ENCODE peak calls at places on chromosomes 11 and 22, in six cellular contexts. N is left colon, Z is amniotic stem cell, X is aorta, G is lung microvascular endothelial cell, B is small intestine. A is an unnamed sample.

GRCh38 chr11:69683764-69684333 is 8.7 kb upstream of the LTO1 start:
- DNase-seq in Z (no peak), X (peak), B (peak), N (peak), G (no peak), A (no peak)

GRCh38 chr11:62556872-62557631 is 10.4 kb upstream of the AHNAK start:
- DNase-seq in N (peak), Z (no peak), B (peak), G (no peak), X (no peak), A (no peak)

GRCh38 chr22:40388231-40388630 is 17.8 kb downstream of the SGSM3 start:
- DNase-seq in N (no peak), G (no peak), B (no peak), Z (no peak), X (no peak), A (no peak)

GRCh38 chr11:114053406-114053805 is 6.1 kb upstream of the ZBTB16 start:
- DNase-seq in X (no peak), Z (no peak), N (no peak), B (no peak), G (no peak), A (no peak)

GRCh38 chr22:42343551-42344081 is 73.2 kb upstream of the TCF20 start:
- DNase-seq in G (no peak), N (no peak), B (no peak), X (no peak), Z (no peak), A (no peak)

GRCh38 chr11:128881221-128881620 is 9.9 kb upstream of the KCNJ5 start:
- DNase-seq in N (no peak), Z (no peak), X (no peak), B (no peak), G (no peak), A (no peak)

GRCh38 chr11:35038211-35038930 is 100.6 kb upstream of the CD44 start:
- DNase-seq in Z (no peak), B (no peak), N (no peak), X (no peak), G (no peak), A (no peak)

GRCh38 chr11:2790581-2790925 is 90.8 kb upstream of the KCNQ1OT1 start:
- DNase-seq in N (peak), X (peak), G (no peak), B (no peak), Z (no peak), A (no peak)

GRCh38 chr11:113087716-113088115 is 126.5 kb downstream of the NCAM1 start:
- DNase-seq in N (no peak), B (no peak), G (no peak), X (no peak), Z (no peak), A (no peak)

GRCh38 chr11:24679686-24680318 is 182.9 kb downstream of the LUZP2 start:
- DNase-seq in B (no peak), Z (peak), N (no peak), G (no peak), X (no peak), A (no peak)

GRCh38 chr11:103904324-103904667 is 132.1 kb upstream of the DDI1 start:
- DNase-seq in B (no peak), N (no peak), X (no peak), G (no peak), Z (no peak), A (no peak)

GRCh38 chr11:35166369-35167360 is 27.7 kb downstream of the CD44 start:
- DNase-seq in X (peak), B (no peak), Z (peak), G (peak), N (no peak), A (peak)

GRCh38 chr22:27603823-27604190 is 197.7 kb downstream of the MN1 start:
- DNase-seq in B (no peak), G (peak), N (no peak), X (peak), Z (no peak), A (no peak)

GRCh38 chr11:64870176-64870892 is 8.1 kb downstream of the EHD1 start:
- DNase-seq in G (peak), Z (no peak), X (peak), N (peak), B (no peak), A (no peak)

GRCh38 chr11:69368119-69368880 is 74.3 kb downstream of the MYEOV start:
- DNase-seq in Z (no peak), N (no peak), X (no peak), B (no peak), G (no peak), A (no peak)

GRCh38 chr11:86244063-86244521 is 461 bp upstream of the EED start:
- DNase-seq in N (peak), Z (peak), G (peak), B (peak), X (peak), A (no peak)

GRCh38 chr11:111384494-111384893 is 5.4 kb upstream of the POU2AF1 start:
- DNase-seq in B (no peak), X (no peak), G (no peak), Z (no peak), N (no peak), A (no peak)